ENCODE peak calls at places on chromosomes 16 and 17, in ten cellular contexts. I is NCI-H460; B is activated CD4-positive, alpha-beta T cell treated with anti-CD3 and anti-CD28 coated beads, Interleukin-2, amount 10 ng/mL, durations not matched to agents 7 days and 5 days; T is AG09309; C is hypothalamus; U is A172; V is mesendoderm; Q is Calu3; J is KBM-7; N is C1 segment of cervical spinal cord. D is an unnamed sample.

GRCh38 chr16:88777801-88778415 is 7.1 kb downstream of the PIEZO1 start:
- DNase-seq in B (no peak), C (no peak), T (no peak), I (no peak), J (no peak), U (no peak), V (peak; percentile 44), N (no peak), Q (no peak), D (no peak)

GRCh38 chr16:15682105-15682570 is 32.1 kb downstream of the NDE1 start:
- DNase-seq in I (peak; percentile 80), C (peak; percentile 17), V (peak; percentile 81), U (peak; percentile 82), T (no peak), Q (peak; percentile 69), B (peak; percentile 38), N (no peak), J (peak; percentile 68), D (peak; percentile 51)

GRCh38 chr17:65346166-65346565 is 209.0 kb downstream of the RGS9 start:
- DNase-seq in T (no peak), I (no peak), J (no peak), V (no peak), C (peak; percentile 55), U (peak; percentile 49), B (no peak), N (peak; percentile 25), Q (no peak), D (no peak)

GRCh38 chr16:84663433-84664101 is 15.3 kb downstream of the KLHL36 start:
- DNase-seq in C (no peak), B (no peak), V (no peak), U (no peak), T (no peak), J (no peak), N (no peak), Q (no peak), I (no peak), D (no peak)

GRCh38 chr16:67655363-67655762 is 4.7 kb downstream of the ACD start:
- DNase-seq in V (no peak), J (no peak), T (no peak), N (no peak), C (no peak), U (no peak), I (no peak), Q (no peak), B (no peak), D (no peak)

GRCh38 chr16:88543230-88543813 is 26.9 kb upstream of the ZC3H18 start:
- DNase-seq in Q (no peak), U (no peak), I (no peak), C (no peak), B (no peak), T (no peak), J (no peak), N (no peak), V (no peak), D (no peak)

GRCh38 chr17:29140051-29140582 is 40.1 kb downstream of the MYO18A start:
- DNase-seq in C (peak; percentile 78), N (peak; percentile 69), U (peak; percentile 84), J (peak; percentile 64), I (peak; percentile 30), V (peak; percentile 78), B (peak; percentile 87), Q (peak; percentile 56), T (no peak), D (peak; percentile 92)

GRCh38 chr17:55304171-55304859 is 39.6 kb downstream of the HLF start:
- DNase-seq in U (no peak), Q (no peak), V (no peak), C (no peak), B (no peak), J (no peak), N (no peak), I (no peak), T (no peak), D (no peak)

GRCh38 chr16:1999866-2000514 is 9.6 kb downstream of the ZNF598 start:
- DNase-seq in T (no peak), U (no peak), V (no peak), J (no peak), Q (no peak), N (no peak), B (no peak), C (no peak), I (no peak), D (no peak)

GRCh38 chr17:74566132-74566753 is 1.1 kb downstream of the CD300H start:
- DNase-seq in C (no peak), T (no peak), U (peak; percentile 59), I (peak; percentile 48), Q (peak; percentile 48), J (peak; percentile 54), N (no peak), B (peak; percentile 40), V (peak; percentile 70), D (peak; percentile 41)

GRCh38 chr16:17024514-17024913 is 446.2 kb downstream of the XYLT1 start:
- DNase-seq in I (no peak), V (no peak), U (no peak), N (no peak), J (no peak), B (no peak), C (no peak), Q (no peak), T (no peak), D (no peak)

GRCh38 chr17:12693640-12694039 is 27.9 kb downstream of the MYOCD start:
- DNase-seq in B (no peak), I (no peak), C (no peak), U (no peak), T (no peak), J (no peak), V (no peak), Q (no peak), N (no peak), D (no peak)

GRCh38 chr17:17549732-17550366 is 41.7 kb downstream of the PEMT start:
- DNase-seq in T (no peak), C (no peak), U (no peak), V (no peak), Q (no peak), J (no peak), N (no peak), I (no peak), B (no peak), D (no peak)

GRCh38 chr17:63515426-63515825 is 7.7 kb upstream of the KCNH6 start:
- DNase-seq in B (no peak), N (no peak), Q (no peak), U (no peak), C (no peak), V (no peak), J (no peak), T (no peak), I (no peak), D (no peak)

GRCh38 chr16:67277294-67277998 is 1.9 kb upstream of the PLEKHG4 start:
- DNase-seq in J (no peak), C (no peak), V (peak; percentile 33), B (no peak), N (no peak), I (no peak), Q (peak; percentile 74), T (peak; percentile 98), U (peak; percentile 99), D (no peak)

GRCh38 chr17:75635610-75636202 is 2.5 kb downstream of the SMIM5 start:
- DNase-seq in Q (no peak), C (peak; percentile 43), T (no peak), N (peak; percentile 57), U (no peak), I (no peak), V (no peak), B (no peak), J (no peak), D (no peak)

GRCh38 chr17:33594000-33594399 is 300.9 kb upstream of the ASIC2 start:
- DNase-seq in V (no peak), Q (no peak), C (no peak), T (no peak), N (no peak), I (no peak), B (no peak), J (no peak), U (no peak), D (no peak)

GRCh38 chr17:70084476-70084875 is 9.5 kb downstream of the KCNJ16 start:
- DNase-seq in V (no peak), Q (no peak), J (no peak), I (no peak), N (no peak), C (no peak), U (no peak), T (no peak), B (no peak), D (no peak)

GRCh38 chr16:87391950-87392822 is at the start of gene MAP1LC3B:
- DNase-seq in C (peak; percentile 94), Q (peak; percentile 100), V (peak; percentile 97), T (peak; percentile 81), I (peak; percentile 90), J (peak; percentile 98), B (peak; percentile 96), N (peak; percentile 94), U (peak; percentile 89), D (peak; percentile 99)

GRCh38 chr16:77974883-77975282 is 47.5 kb upstream of the CLEC3A start:
- DNase-seq in J (peak; percentile 40), U (peak; percentile 19), N (no peak), C (no peak), B (peak; percentile 17), T (no peak), I (no peak), V (peak; percentile 78), Q (peak; percentile 15), D (peak; percentile 17)

GRCh38 chr17:35167666-35168065 is 20.0 kb downstream of the UNC45B start:
- DNase-seq in N (no peak), V (no peak), J (no peak), Q (no peak), I (no peak), U (peak; percentile 46), T (no peak), B (no peak), C (no peak), D (no peak)

GRCh38 chr17:67575325-67575724 is 142.4 kb upstream of the NOL11 start:
- DNase-seq in V (no peak), N (no peak), J (no peak), I (no peak), T (no peak), B (no peak), Q (peak; percentile 73), C (no peak), U (no peak), D (no peak)

GRCh38 chr17:1714488-1714979 is 4.4 kb upstream of the TLCD2 start:
- DNase-seq in N (peak; percentile 67), V (peak; percentile 98), I (peak; percentile 94), U (peak; percentile 96), J (peak; percentile 54), Q (peak; percentile 96), T (peak; percentile 94), B (peak; percentile 24), C (peak; percentile 60), D (peak; percentile 40)

GRCh38 chr16:26961459-26961858 is 105.3 kb upstream of the C16orf82 start:
- DNase-seq in J (no peak), C (no peak), N (no peak), B (no peak), I (no peak), Q (no peak), U (no peak), T (no peak), V (no peak), D (no peak)